ENCODE peak calls at places on chromosomes 2 and 18, in six cellular contexts. Z, X, Q, W, C and I are unnamed samples.

GRCh38 chr2:96811916-96812315 is 4.2 kb upstream of the CNNM3 start:
- DNase-seq in Z (peak; percentile 25), X (no peak), Q (peak; percentile 74), W (no peak), C (no peak), I (no peak)

GRCh38 chr2:45497355-45497754 is 113.7 kb downstream of the SRBD1 start:
- DNase-seq in Z (peak; percentile 22), X (no peak), Q (peak; percentile 21), W (no peak), C (no peak), I (no peak)

GRCh38 chr2:233404227-233404626 is 49.9 kb downstream of the DGKD start:
- DNase-seq in Z (peak; percentile 53), X (peak; percentile 26), Q (no peak), W (peak; percentile 30), C (peak; percentile 51), I (peak; percentile 31)

GRCh38 chr2:36650031-36650430 is 46.5 kb upstream of the VIT start:
- DNase-seq in Z (peak; percentile 89), X (no peak), Q (peak; percentile 76), W (no peak), C (no peak), I (peak; percentile 73)

GRCh38 chr2:109475531-109476210 is 138.1 kb downstream of the SEPTIN10 start:
- DNase-seq in Z (peak; percentile 79), X (no peak), Q (peak; percentile 79), W (peak; percentile 33), C (no peak), I (peak; percentile 58)

GRCh38 chr2:239830066-239830717 is 194.9 kb downstream of the NDUFA10 start:
- DNase-seq in Z (no peak), X (no peak), Q (no peak), W (no peak), C (no peak), I (no peak)

GRCh38 chr18:12251311-12251710 is 2.9 kb upstream of the CIDEA start:
- DNase-seq in Z (no peak), X (no peak), Q (no peak), W (no peak), C (no peak), I (no peak)

GRCh38 chr2:132774189-132774588 is 104.2 kb upstream of the LYPD1 start:
- DNase-seq in Z (no peak), X (no peak), Q (no peak), W (no peak), C (no peak), I (no peak)

GRCh38 chr2:74578476-74578875 is 24.0 kb downstream of the DOK1 start:
- DNase-seq in Z (no peak), X (no peak), Q (no peak), W (no peak), C (no peak), I (no peak)

GRCh38 chr2:36380624-36381481 is 25.3 kb downstream of the CRIM1 start:
- DNase-seq in Z (peak; percentile 90), X (no peak), Q (peak; percentile 29), W (no peak), C (peak; percentile 69), I (peak; percentile 51)

GRCh38 chr2:234373060-234373459 is 123.8 kb downstream of the ARL4C start:
- DNase-seq in Z (no peak), X (no peak), Q (no peak), W (no peak), C (no peak), I (no peak)

GRCh38 chr2:222318026-222318711 is 19.4 kb upstream of the PAX3 start:
- DNase-seq in Z (peak; percentile 64), X (peak; percentile 77), Q (peak; percentile 69), W (peak; percentile 50), C (peak; percentile 83), I (peak; percentile 62)

GRCh38 chr2:178306351-178307073 is 112.2 kb downstream of the OSBPL6 start:
- DNase-seq in Z (peak; percentile 45), X (peak; percentile 45), Q (peak; percentile 45), W (peak; percentile 84), C (peak; percentile 70), I (no peak)

GRCh38 chr2:199015072-199015471 is 442.7 kb downstream of the SATB2 start:
- DNase-seq in Z (no peak), X (no peak), Q (no peak), W (no peak), C (no peak), I (no peak)

GRCh38 chr18:63975632-63976031 is 5.8 kb downstream of the SERPINB8 start:
- DNase-seq in Z (no peak), X (no peak), Q (no peak), W (peak; percentile 52), C (no peak), I (no peak)

GRCh38 chr2:3805120-3805519 is 101.7 kb downstream of the DCDC2C start:
- DNase-seq in Z (no peak), X (no peak), Q (no peak), W (peak; percentile 32), C (no peak), I (no peak)

GRCh38 chr18:38406625-38407024 is 841.0 kb upstream of the CELF4 start:
- DNase-seq in Z (no peak), X (no peak), Q (no peak), W (peak; percentile 21), C (no peak), I (no peak)

GRCh38 chr2:224948859-224949258 is 93.4 kb downstream of the DOCK10 start:
- DNase-seq in Z (peak; percentile 74), X (no peak), Q (peak; percentile 58), W (peak; percentile 70), C (no peak), I (peak; percentile 41)

GRCh38 chr2:229835601-229836283 is 86.1 kb downstream of the TRIP12 start:
- DNase-seq in Z (peak; percentile 84), X (no peak), Q (peak; percentile 23), W (no peak), C (no peak), I (peak; percentile 45)

GRCh38 chr18:74257083-74257482 is 34.7 kb downstream of the CYB5A start:
- DNase-seq in Z (no peak), X (no peak), Q (no peak), W (no peak), C (no peak), I (no peak)

GRCh38 chr2:196987654-196988364 is 61.3 kb upstream of the PGAP1 start:
- DNase-seq in Z (peak; percentile 97), X (peak; percentile 34), Q (peak; percentile 93), W (peak; percentile 94), C (no peak), I (peak; percentile 97)

GRCh38 chr2:207341114-207341750 is 175.5 kb upstream of the KLF7 start:
- DNase-seq in Z (no peak), X (no peak), Q (no peak), W (no peak), C (no peak), I (no peak)

GRCh38 chr2:12607971-12608370 is 108.8 kb upstream of the TRIB2 start:
- DNase-seq in Z (peak; percentile 11), X (no peak), Q (peak; percentile 9), W (no peak), C (no peak), I (peak; percentile 27)

GRCh38 chr18:56107821-56108485 is 520.0 kb upstream of the TCF4 start:
- DNase-seq in Z (no peak), X (no peak), Q (no peak), W (no peak), C (no peak), I (no peak)

GRCh38 chr18:36130039-36130831 is 536 bp downstream of the ELP2 start:
- DNase-seq in Z (peak; percentile 11), X (no peak), Q (peak; percentile 5), W (no peak), C (no peak), I (no peak)

GRCh38 chr2:187302619-187303018 is 145.4 kb downstream of the CALCRL start:
- DNase-seq in Z (peak; percentile 62), X (no peak), Q (peak; percentile 69), W (no peak), C (no peak), I (peak; percentile 54)

GRCh38 chr2:239978381-239978780 is 46.8 kb downstream of the NDUFA10 start:
- DNase-seq in Z (peak; percentile 13), X (no peak), Q (peak; percentile 80), W (no peak), C (no peak), I (no peak)

GRCh38 chr2:3608373-3609278 is 13.7 kb downstream of the COLEC11 start:
- DNase-seq in Z (no peak), X (peak; percentile 35), Q (no peak), W (no peak), C (no peak), I (no peak)

GRCh38 chr2:30663806-30664205 is 143.4 kb downstream of the CAPN13 start:
- DNase-seq in Z (no peak), X (no peak), Q (no peak), W (no peak), C (no peak), I (no peak)

GRCh38 chr2:224101820-224102630 is 62.9 kb upstream of the SERPINE2 start:
- DNase-seq in Z (peak; percentile 98), X (no peak), Q (peak; percentile 100), W (no peak), C (no peak), I (peak; percentile 96)